ENCODE peak calls at places on chromosomes 13 and 19, in six cellular contexts. T is uterus, L is esophagus squamous epithelium, W is testis, A is breast epithelium, D is stomach. M is an unnamed sample.
A peak's percentile ranks its signal among the peaks of the same experiment; 100 is the strongest.

GRCh38 chr19:53903055-53903680 is 5.9 kb upstream of the CACNG7 start:
- DNase-seq in W (peak; percentile 45), L (no peak), D (no peak), A (no peak), T (no peak), M (no peak)

GRCh38 chr13:42549555-42549941 is 24.4 kb upstream of the TNFSF11 start:
- DNase-seq in T (no peak), L (no peak), A (no peak), D (no peak), W (no peak), M (no peak)

GRCh38 chr19:45455707-45456499 is 11.9 kb upstream of the FOSB start:
- DNase-seq in L (no peak), D (peak; percentile 95), T (peak; percentile 94), W (peak; percentile 81), A (peak; percentile 95), M (peak; percentile 98)

GRCh38 chr19:41409288-41409687 is 11.7 kb downstream of the BCKDHA start:
- DNase-seq in W (peak; percentile 63), A (peak; percentile 65), T (no peak), L (no peak), D (peak; percentile 76), M (no peak)

GRCh38 chr19:48111280-48111679 is 663 bp upstream of the PLA2G4C start:
- DNase-seq in T (no peak), W (no peak), A (no peak), D (no peak), L (no peak), M (no peak)

GRCh38 chr19:51799998-51800848 is 5.3 kb downstream of the FPR3 start:
- DNase-seq in A (no peak), T (peak; percentile 79), L (no peak), W (peak; percentile 98), D (no peak), M (no peak)

GRCh38 chr19:17128820-17129219 is 53.2 kb downstream of the MYO9B start:
- DNase-seq in T (no peak), D (no peak), L (no peak), A (no peak), W (no peak), M (no peak)

GRCh38 chr13:56351041-56351440 is 789.7 kb upstream of the PRR20A start:
- DNase-seq in T (no peak), L (no peak), A (no peak), W (no peak), D (no peak), M (no peak)

GRCh38 chr19:55635334-55635717 is 5.5 kb upstream of the ZNF580 start:
- DNase-seq in A (no peak), T (no peak), L (no peak), W (no peak), D (no peak), M (no peak)

GRCh38 chr19:51089786-51090185 is 7.1 kb upstream of the KLK14 start:
- DNase-seq in L (no peak), T (no peak), A (no peak), W (no peak), D (no peak), M (no peak)

GRCh38 chr19:58428617-58429016 is 11.3 kb downstream of the ZNF132 start:
- DNase-seq in D (no peak), A (no peak), W (no peak), L (no peak), T (no peak), M (no peak)

GRCh38 chr19:17718467-17718987 is 753 bp upstream of the MAP1S start:
- DNase-seq in D (no peak), L (no peak), T (no peak), W (no peak), A (no peak), M (no peak)

GRCh38 chr19:16627194-16627927 is 643 bp downstream of the MED26 start:
- DNase-seq in L (no peak), T (no peak), A (no peak), W (no peak), D (no peak), M (peak; percentile 88)

GRCh38 chr19:44943801-44944249 is 1.8 kb downstream of the APOC4 start:
- DNase-seq in A (no peak), T (no peak), L (no peak), W (peak; percentile 51), D (peak; percentile 31), M (peak; percentile 37)

GRCh38 chr13:113955235-113955634 is 18.6 kb downstream of the C13orf46 start:
- DNase-seq in A (no peak), D (no peak), W (no peak), L (no peak), T (no peak), M (no peak)

GRCh38 chr19:58248886-58249285 is 20.2 kb downstream of the ZNF544 start:
- DNase-seq in T (no peak), W (no peak), L (no peak), A (no peak), D (no peak), M (no peak)

GRCh38 chr13:114145256-114145655 is 12.8 kb upstream of the RASA3 start:
- DNase-seq in A (peak; percentile 6), L (no peak), D (no peak), W (no peak), T (no peak), M (no peak)

GRCh38 chr13:112664501-112665203 is 25.2 kb upstream of the ATP11A start:
- DNase-seq in T (no peak), D (no peak), L (no peak), A (peak; percentile 10), W (no peak), M (no peak)

GRCh38 chr13:41017153-41017552 is 2.0 kb downstream of the ELF1 start:
- DNase-seq in A (no peak), W (peak; percentile 37), D (peak; percentile 41), T (no peak), L (no peak), M (no peak)

GRCh38 chr13:24557121-24557520 is 44.5 kb upstream of the PARP4 start:
- DNase-seq in A (no peak), T (no peak), L (no peak), W (no peak), D (no peak), M (no peak)

GRCh38 chr13:42405665-42406390 is 133.9 kb downstream of the AKAP11 start:
- DNase-seq in T (no peak), L (no peak), D (no peak), A (no peak), W (no peak), M (no peak)

GRCh38 chr13:44969858-44970484 is 19.3 kb downstream of the NUFIP1 start:
- DNase-seq in W (no peak), D (no peak), L (no peak), T (no peak), A (no peak), M (no peak)

GRCh38 chr19:10251792-10252694 is at the start of gene MRPL4:
- DNase-seq in T (peak; percentile 95), W (peak; percentile 99), L (peak; percentile 86), A (peak; percentile 95), D (peak; percentile 95), M (peak; percentile 99)
- TF ChIP-seq POLR2A in T (no peak), W (no peak), L (peak; percentile 34), A (no peak), D (no peak), M (no peak)

DNA sequence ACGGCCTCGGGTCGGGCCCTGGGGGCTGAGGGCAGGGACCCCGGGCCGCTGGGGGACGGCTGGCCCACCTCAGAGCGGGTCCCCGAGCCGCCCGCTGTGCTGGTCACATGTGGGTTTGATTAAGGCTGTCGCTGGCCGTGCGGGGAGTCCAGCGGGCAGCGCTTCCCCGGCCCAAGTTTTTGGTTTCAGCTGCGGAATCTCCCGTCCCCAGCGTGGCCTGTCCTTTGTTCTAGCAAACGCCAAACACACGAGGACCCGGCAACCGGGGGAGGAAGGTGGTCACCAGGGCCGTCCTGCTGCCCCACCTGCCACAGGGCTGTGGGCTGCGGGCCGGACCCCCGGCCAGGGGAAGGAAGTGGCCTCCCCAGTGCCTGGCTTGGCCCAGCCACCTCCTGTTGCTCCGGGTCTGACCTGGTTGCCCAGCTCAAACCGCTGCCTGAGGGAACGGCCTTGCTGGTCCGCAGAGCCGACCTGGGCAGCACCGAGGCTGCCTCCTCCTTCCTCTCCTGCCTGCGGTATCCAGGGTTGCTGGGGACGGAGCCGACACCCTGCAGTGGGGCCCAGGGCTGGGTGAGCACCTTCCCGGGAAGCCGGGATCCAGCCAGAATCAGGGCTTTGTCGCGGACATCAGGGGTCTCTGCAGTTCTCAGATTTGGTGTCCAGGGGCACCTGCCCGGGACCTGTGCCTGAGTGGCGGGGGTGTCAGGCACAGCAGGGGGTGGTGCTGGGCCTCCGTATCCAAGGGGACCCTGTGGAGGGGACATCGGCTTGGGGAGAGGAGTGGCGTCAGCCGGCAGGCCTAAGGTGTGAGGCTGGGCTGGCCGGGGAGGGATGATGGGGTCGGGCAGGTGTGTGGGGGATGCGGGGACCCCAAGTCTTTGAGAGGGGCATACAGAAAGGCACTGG is 2.2 kb downstream of the EFNA2 start:
- DNase-seq in A (no peak), T (no peak), L (no peak), D (no peak), W (no peak), M (no peak)
- H3K4me3 ChIP-seq in A (no peak overlapping the region), T (no peak overlapping the region), L (no peak overlapping the region), D (no peak overlapping the region), W (no peak overlapping the region), M (no peak overlapping the region)

DNA sequence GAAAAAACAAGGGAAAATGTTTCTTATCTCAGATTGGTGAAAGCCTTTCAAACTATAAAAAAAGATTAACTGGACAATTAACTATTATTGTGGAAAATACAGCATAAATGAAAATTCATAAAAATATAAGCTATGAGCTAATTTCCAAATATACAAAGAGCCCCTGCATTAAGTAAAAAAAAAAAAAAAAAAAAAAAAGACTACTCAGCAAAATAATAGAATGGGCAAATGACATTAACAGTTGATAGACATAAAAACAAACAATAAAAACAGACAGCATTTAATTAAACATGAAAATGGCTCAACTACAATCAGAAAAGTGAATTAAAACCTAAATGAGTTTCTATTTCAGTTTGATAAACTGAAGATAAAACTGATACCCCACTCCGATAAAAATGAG is 77.5 kb downstream of the RBM26 start:
- DNase-seq in D (no peak), W (no peak), A (no peak), T (no peak), L (no peak), M (no peak)
- TF ChIP-seq CTCF in D (no peak), W (no peak), A (no peak), T (no peak), L (no peak), M (no peak)

DNA sequence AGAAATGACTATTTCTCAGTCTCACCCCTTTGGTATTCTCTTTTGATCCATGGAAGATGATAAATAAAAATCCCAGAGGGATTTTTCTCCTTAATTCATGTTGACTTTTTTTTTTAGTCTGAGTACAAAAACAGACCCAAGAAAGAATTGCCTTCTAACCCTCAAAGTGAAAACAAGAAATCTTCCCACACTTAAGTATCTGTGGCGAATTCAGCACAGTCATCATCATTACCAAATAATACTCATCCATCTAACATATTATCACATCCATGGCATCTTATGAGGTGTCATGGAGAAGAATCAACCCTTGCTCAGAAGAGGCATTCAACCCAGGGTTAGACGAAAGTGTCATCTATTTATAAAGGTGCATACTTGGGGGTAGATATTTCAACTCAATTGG is 102.0 kb downstream of the FLT1 start:
- DNase-seq in A (no peak), T (no peak), W (no peak), D (no peak), L (no peak), M (no peak)
- TF ChIP-seq POLR2A in A (no peak), T (no peak), W (no peak), D (no peak), L (no peak), M (no peak)

GRCh38 chr19:33226550-33227241 is 1.0 kb upstream of the SLC7A10 start:
- DNase-seq in T (no peak), D (peak; percentile 42), L (no peak), A (no peak), W (peak; percentile 30), M (no peak)
- H3K4me3 ChIP-seq in T (no peak overlapping the region), D (peak overlapping the region; percentile 54), L (no peak overlapping the region), A (no peak overlapping the region), W (no peak overlapping the region), M (no peak overlapping the region)

GRCh38 chr19:5321066-5321642 is 19.5 kb downstream of the PTPRS start:
- DNase-seq in L (no peak), W (no peak), T (no peak), D (no peak), A (no peak), M (no peak)
- TF ChIP-seq CTCF in L (no peak), W (no peak), T (no peak), D (no peak), A (no peak), M (no peak)